ENCODE peak calls at places on chromosomes 6 and 20, in five cellular contexts. V is activated CD8-positive, alpha-beta memory T cell treated with anti-CD3 and anti-CD28 coated beads for 4 hours; B is tibial nerve; R is T-cell; W is pancreas. M is an unnamed sample.

GRCh38 chr20:11499235-11499634 is 418.5 kb upstream of the BTBD3 start:
- DNase-seq in V (no peak), B (no peak), R (no peak), W (no peak), M (no peak)

GRCh38 chr20:17808357-17808756 is 108.6 kb downstream of the BANF2 start:
- DNase-seq in V (no peak), B (peak; percentile 71), R (no peak), W (peak; percentile 50), M (no peak)

GRCh38 chr6:166778046-166778445 is 151.0 kb upstream of the RPS6KA2 start:
- DNase-seq in V (no peak), B (no peak), R (no peak), W (no peak), M (no peak)

GRCh38 chr20:39885975-39886649 is 802.9 kb downstream of the MAFB start:
- DNase-seq in V (no peak), B (peak; percentile 94), R (no peak), W (peak; percentile 40), M (peak; percentile 20)

GRCh38 chr6:89510393-89510792 is 77.4 kb downstream of the ANKRD6 start:
- DNase-seq in V (no peak), B (no peak), R (no peak), W (no peak), M (no peak)

GRCh38 chr6:114862809-114863208 is 520.0 kb upstream of the HS3ST5 start:
- DNase-seq in V (no peak), B (no peak), R (no peak), W (no peak), M (no peak)

GRCh38 chr6:153814136-153814535 is 224.9 kb upstream of the OPRM1 start:
- DNase-seq in V (no peak), B (no peak), R (no peak), W (no peak), M (no peak)

GRCh38 chr6:56091159-56091869 is 156.1 kb downstream of the COL21A1 start:
- DNase-seq in V (no peak), B (no peak), R (no peak), W (no peak), M (no peak)

GRCh38 chr6:41348934-41349333 is 13.5 kb downstream of the NCR2 start:
- DNase-seq in V (no peak), B (no peak), R (no peak), W (no peak), M (no peak)

GRCh38 chr6:31888281-31889258 is 8.9 kb downstream of the EHMT2 start:
- DNase-seq in V (no peak), B (no peak), R (peak; percentile 27), W (no peak), M (peak; percentile 71)

GRCh38 chr20:24789877-24790276 is 159.2 kb upstream of the CST7 start:
- DNase-seq in V (no peak), B (no peak), R (no peak), W (no peak), M (no peak)

GRCh38 chr6:122730775-122731386 is 48.6 kb upstream of the FABP7 start:
- DNase-seq in V (no peak), B (no peak), R (no peak), W (no peak), M (peak; percentile 31)

GRCh38 chr6:161536141-161536735 is 262.4 kb upstream of the AGPAT4 start:
- DNase-seq in V (no peak), B (no peak), R (no peak), W (no peak), M (no peak)

GRCh38 chr6:15507746-15508145 is 155.1 kb downstream of the DTNBP1 start:
- DNase-seq in V (no peak), B (no peak), R (no peak), W (no peak), M (no peak)

GRCh38 chr6:34460796-34461507 is 4.9 kb upstream of the PACSIN1 start:
- DNase-seq in V (no peak), B (no peak), R (no peak), W (no peak), M (no peak)

GRCh38 chr6:32941412-32941784 is 570 bp upstream of the HLA-DMB start:
- DNase-seq in V (no peak), B (no peak), R (peak; percentile 39), W (no peak), M (no peak)

GRCh38 chr6:36676142-36677058 is 2.1 kb upstream of the CDKN1A start:
- DNase-seq in V (no peak), B (no peak), R (no peak), W (peak; percentile 40), M (no peak)

GRCh38 chr20:3068075-3068474 is 3.3 kb upstream of the OXT start:
- DNase-seq in V (no peak), B (no peak), R (no peak), W (no peak), M (peak; percentile 2)

GRCh38 chr6:2396856-2397640 is 151.6 kb upstream of the GMDS start:
- DNase-seq in V (no peak), B (no peak), R (no peak), W (no peak), M (no peak)

GRCh38 chr6:45611502-45611901 is 233.8 kb upstream of the SUPT3H start:
- DNase-seq in V (no peak), B (no peak), R (no peak), W (no peak), M (no peak)

GRCh38 chr6:124858564-124858963 is 103.7 kb upstream of the RNF217 start:
- DNase-seq in V (no peak), B (no peak), R (no peak), W (no peak), M (no peak)

GRCh38 chr20:36339646-36340592 is 33.8 kb downstream of the DLGAP4 start:
- DNase-seq in V (no peak), B (no peak), R (no peak), W (no peak), M (no peak)

GRCh38 chr6:83303426-83303825 is 110.3 kb downstream of the RWDD2A start:
- DNase-seq in V (no peak), B (no peak), R (no peak), W (no peak), M (no peak)

GRCh38 chr6:31143148-31143547 is 4.3 kb upstream of the PSORS1C2 start:
- DNase-seq in V (no peak), B (peak; percentile 34), R (no peak), W (no peak), M (no peak)

GRCh38 chr6:37011656-37012378 is 6.4 kb downstream of the FGD2 start:
- DNase-seq in V (no peak), B (peak; percentile 37), R (no peak), W (no peak), M (no peak)

GRCh38 chr6:108868551-108869145 is 20.4 kb downstream of the ARMC2 start:
- DNase-seq in V (no peak), B (no peak), R (no peak), W (no peak), M (no peak)

GRCh38 chr20:17570347-17571152 is 675 bp downstream of the DSTN start:
- DNase-seq in V (no peak), B (peak; percentile 42), R (no peak), W (peak; percentile 56), M (peak; percentile 15)

GRCh38 chr20:15613530-15613929 is 959.7 kb downstream of the KIF16B start:
- DNase-seq in V (no peak), B (no peak), R (no peak), W (peak; percentile 15), M (no peak)